ENCODE peak calls at places on chromosomes 12 and 14, in seven cellular contexts. H is activated CD8-positive, alpha-beta memory T cell treated with anti-CD3 and anti-CD28 coated beads for 4 hours; B is LoVo; V is left cardiac atrium; X is breast epithelium; S is stimulated activated CD4-positive, alpha-beta T cell treated with anti-CD3 and anti-CD28 coated beads, Interleukin-2, amount 100 ng/mL, for 48 hours; O is Calu3. N is an unnamed sample.

GRCh38 chr12:132071837-132072384 is 72.2 kb downstream of the DDX51 start:
- DNase-seq in X (no peak), V (no peak), O (no peak), S (no peak), B (no peak), H (no peak), N (no peak)

GRCh38 chr14:24095196-24096068 is 1.3 kb downstream of the PCK2 start:
- DNase-seq in O (peak), S (peak), V (peak), H (peak), B (peak), X (no peak), N (peak)

GRCh38 chr12:1122803-1123202 is 131.8 kb downstream of the ERC1 start:
- DNase-seq in V (no peak), O (no peak), H (peak), B (no peak), S (no peak), X (no peak), N (peak)

GRCh38 chr14:49212721-49213120 is 373.5 kb downstream of the RPS29 start:
- DNase-seq in X (no peak), O (no peak), S (no peak), H (no peak), V (no peak), B (no peak), N (no peak)

GRCh38 chr12:1590083-1590979 is 4.0 kb downstream of the FBXL14 start:
- DNase-seq in H (no peak), X (no peak), O (no peak), B (no peak), S (no peak), V (no peak), N (no peak)

GRCh38 chr14:56282179-56282578 is 164.0 kb downstream of the PELI2 start:
- DNase-seq in H (no peak), O (no peak), V (no peak), S (no peak), X (no peak), B (no peak), N (no peak)

GRCh38 chr14:99413172-99413571 is 67.5 kb downstream of the SETD3 start:
- DNase-seq in X (no peak), S (no peak), H (no peak), B (no peak), O (no peak), V (no peak), N (no peak)

GRCh38 chr12:132194556-132194955 is 50.3 kb downstream of the NOC4L start:
- DNase-seq in H (no peak), O (no peak), V (no peak), X (no peak), S (no peak), B (no peak), N (no peak)

GRCh38 chr12:62438098-62438692 is 28.4 kb upstream of the MON2 start:
- DNase-seq in B (peak), S (peak), H (peak), O (peak), V (peak), X (no peak), N (no peak)

GRCh38 chr12:81284137-81284536 is 206.3 kb downstream of the ACSS3 start:
- DNase-seq in X (no peak), O (no peak), B (no peak), H (no peak), V (no peak), S (no peak), N (no peak)

GRCh38 chr14:57533214-57533613 is 39.6 kb upstream of the CCDC198 start:
- DNase-seq in V (no peak), X (no peak), B (peak), O (peak), S (peak), H (no peak), N (no peak)

GRCh38 chr12:128823216-128823915 is 392 bp downstream of the SLC15A4 start:
- DNase-seq in O (peak), V (peak), B (peak), X (no peak), H (no peak), S (peak), N (no peak)

GRCh38 chr12:89320735-89321134 is 31.6 kb downstream of the DUSP6 start:
- DNase-seq in S (no peak), B (no peak), O (no peak), V (no peak), X (no peak), H (no peak), N (no peak)

GRCh38 chr12:575948-576612 is 87.2 kb downstream of the NINJ2 start:
- DNase-seq in O (peak), B (peak), H (peak), X (no peak), V (peak), S (peak), N (peak)

GRCh38 chr14:52190532-52190931 is 77.0 kb upstream of the PTGDR start:
- DNase-seq in H (no peak), S (no peak), X (no peak), B (no peak), O (no peak), V (no peak), N (no peak)

GRCh38 chr12:68375701-68376469 is 43.7 kb upstream of the MDM1 start:
- DNase-seq in S (no peak), X (no peak), V (no peak), O (no peak), B (no peak), H (no peak), N (no peak)

GRCh38 chr14:100015251-100015655 is 50.0 kb upstream of the EVL start:
- DNase-seq in V (no peak), X (no peak), S (no peak), O (no peak), H (no peak), B (no peak), N (no peak)

GRCh38 chr14:56648508-56649301 is 69.1 kb downstream of the TMEM260 start:
- DNase-seq in X (no peak), V (no peak), O (no peak), S (no peak), H (no peak), B (no peak), N (no peak)

GRCh38 chr12:93089805-93090569 is 160.9 kb upstream of the EEA1 start:
- DNase-seq in X (no peak), H (no peak), O (peak), S (peak), B (peak), V (no peak), N (no peak)

N was measured in stimulated activated naive CD4-positive, alpha-beta T cell treated with Interleukin-2 at 50 U/mL for 16 hours.